ENCODE peak calls at places on chromosomes 6 and 20, in five cellular contexts. R is H9, W is endodermal cell, D is mammary epithelial cell, Y is body of pancreas. M is an unnamed sample. For H3K27me3, the result is how much of the 10 kb centered on the place peaks cover.

GRCh38 chr6:88371480-88371879 is 205.3 kb upstream of the CNR1 start:
- DNase-seq in R (no peak), W (no peak), D (no peak), Y (no peak), M (no peak)

GRCh38 chr20:23607497-23608245 is 2.0 kb upstream of the CST9 start:
- DNase-seq in R (no peak), W (no peak), D (no peak), Y (no peak), M (no peak)

GRCh38 chr6:35199866-35200265 is 13.9 kb upstream of the SCUBE3 start:
- DNase-seq in R (no peak), W (no peak), D (no peak), Y (no peak), M (no peak)

GRCh38 chr6:16965679-16966078 is 136.2 kb upstream of the STMND1 start:
- DNase-seq in R (no peak), W (no peak), D (no peak), Y (no peak), M (no peak)

GRCh38 chr6:113858067-113858604 is 991 bp downstream of the MARCKS start:
- DNase-seq in R (peak), W (peak), D (peak), Y (peak), M (no peak)

GRCh38 chr20:62305149-62305764 is 2.5 kb downstream of the ADRM1 start:
- DNase-seq in R (no peak), W (no peak), D (peak), Y (peak), M (peak)

GRCh38 chr6:31945507-31946369 is at the start of gene CFB:
- DNase-seq in R (peak), W (peak), D (peak), Y (peak), M (peak)

GRCh38 chr20:51695574-51696303 is 72.5 kb downstream of the ATP9A start:
- DNase-seq in R (no peak), W (no peak), D (peak), Y (no peak), M (no peak)

GRCh38 chr6:89984926-89985743 is 90.9 kb downstream of the GJA10 start:
- DNase-seq in R (no peak), W (no peak), D (no peak), Y (peak), M (no peak)

GRCh38 chr6:103522045-103522444 is 1337.7 kb downstream of the HACE1 start:
- DNase-seq in R (peak), W (peak), D (no peak), Y (no peak), M (no peak)

GRCh38 chr6:11323666-11324452 is 91.4 kb upstream of the NEDD9 start:
- DNase-seq in R (no peak), W (no peak), D (no peak), Y (peak), M (no peak)

GRCh38 chr20:50070361-50070760 is 42.6 kb downstream of the UBE2V1 start:
- DNase-seq in R (no peak), W (no peak), D (no peak), Y (no peak), M (no peak)

GRCh38 chr6:134352786-134353480 is 35.0 kb upstream of the SGK1 start:
- DNase-seq in R (no peak), W (no peak), D (peak), Y (no peak), M (no peak)

GRCh38 chr6:24719125-24719931 is at the start of gene C6orf62:
- DNase-seq in R (no peak), W (peak), D (peak), Y (peak), M (no peak)

GRCh38 chr6:116246089-116246488 is 7.8 kb downstream of the TSPYL4 start:
- DNase-seq in R (no peak), W (no peak), D (no peak), Y (no peak), M (no peak)

GRCh38 chr6:142566628-142567396 is 265.0 kb downstream of the ADGRG6 start:
- DNase-seq in R (peak), W (peak), D (peak), Y (peak), M (no peak)

GRCh38 chr6:42390228-42390934 is 61.3 kb downstream of the TRERF1 start:
- DNase-seq in R (no peak), W (no peak), D (no peak), Y (no peak), M (no peak)

GRCh38 chr6:131640576-131640975 is 3.5 kb downstream of the ENPP3 start:
- DNase-seq in R (no peak), W (no peak), D (no peak), Y (no peak), M (no peak)

GRCh38 chr6:38378801-38379200 is 260.9 kb downstream of the BTBD9 start:
- DNase-seq in R (no peak), W (no peak), D (no peak), Y (no peak), M (no peak)

GRCh38 chr6:74404366-74404765 is 708.4 kb downstream of the CD109 start:
- DNase-seq in R (no peak), W (no peak), D (no peak), Y (no peak), M (no peak)

GRCh38 chr20:57399587-57400261 is 8.5 kb downstream of the RBM38 start:
- DNase-seq in R (no peak), W (no peak), D (no peak), Y (peak), M (no peak)

GRCh38 chr20:57323034-57323433 is 6.6 kb upstream of the SPO11 start:
- DNase-seq in R (peak), W (peak), D (peak), Y (no peak), M (no peak)

GRCh38 chr20:62119591-62120364 is 2.5 kb upstream of the LSM14B start:
- DNase-seq in R (no peak), W (no peak), D (no peak), Y (peak), M (peak)

GRCh38 chr20:64129146-64129782 is 21.9 kb upstream of the NPBWR2 start:
- DNase-seq in R (no peak), W (no peak), D (no peak), Y (no peak), M (no peak)

GRCh38 chr6:112044196-112044595 is 9.7 kb upstream of the CCN6 start:
- DNase-seq in R (no peak), W (no peak), D (no peak), Y (no peak), M (no peak)

GRCh38 chr20:40855269-40855668 is 166.2 kb upstream of the MAFB start:
- DNase-seq in R (no peak), W (no peak), D (no peak), Y (no peak), M (no peak)
- H3K27me3 ChIP-seq in R (under half), W (under half), D (under half), Y (under half), M (under half)

DNA sequence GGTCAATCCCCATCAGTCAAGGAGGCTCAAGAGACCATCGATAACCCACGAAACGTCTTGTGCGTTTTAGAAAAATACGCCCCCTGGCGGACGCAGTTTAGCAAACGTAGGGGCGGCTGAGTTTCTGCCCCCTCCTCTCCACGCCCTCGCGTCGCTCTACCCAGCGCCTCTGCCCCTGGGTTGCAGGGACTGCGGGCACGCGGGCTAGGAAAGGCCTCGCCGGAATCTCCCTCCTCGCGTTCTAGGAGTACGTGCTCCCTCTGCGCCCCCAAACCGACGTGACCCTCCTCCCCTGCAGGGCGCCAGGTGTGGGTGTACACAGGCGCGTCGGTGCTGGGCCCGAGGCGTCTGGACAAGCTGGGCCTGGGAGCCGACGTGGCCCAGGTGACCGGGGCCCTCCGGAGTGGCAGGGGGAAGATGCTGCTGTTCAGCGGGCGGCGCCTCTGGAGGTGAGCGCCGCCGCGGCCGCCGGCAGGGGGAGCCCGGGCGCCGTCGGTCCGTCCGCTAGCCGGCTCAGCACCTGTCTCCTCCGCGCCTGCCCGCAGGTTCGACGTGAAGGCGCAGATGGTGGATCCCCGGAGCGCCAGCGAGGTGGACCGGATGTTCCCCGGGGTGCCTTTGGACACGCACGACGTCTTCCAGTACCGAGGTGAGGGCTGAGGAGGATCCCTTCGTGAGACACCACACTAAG is 5.3 kb downstream of the MMP9 start:
- DNase-seq in R (peak), W (peak), D (peak), Y (peak), M (no peak)
- H3K27me3 ChIP-seq in R (under half), W (under half), D (under half), Y (under half), M (half or more)

GRCh38 chr6:129516005-129516404 is 194.0 kb downstream of the ARHGAP18 start:
- DNase-seq in R (no peak), W (no peak), D (no peak), Y (no peak), M (no peak)

GRCh38 chr6:129515004-129515403 is 195.0 kb downstream of the ARHGAP18 start:
- DNase-seq in R (no peak), W (no peak), D (no peak), Y (no peak), M (no peak)

GRCh38 chr6:129510930-129511329 is 199.0 kb downstream of the ARHGAP18 start:
- DNase-seq in R (no peak), W (no peak), D (no peak), Y (no peak), M (no peak)

GRCh38 chr6:129516787-129517186 is 193.2 kb downstream of the ARHGAP18 start:
- DNase-seq in R (no peak), W (no peak), D (no peak), Y (no peak), M (no peak)

DNA sequence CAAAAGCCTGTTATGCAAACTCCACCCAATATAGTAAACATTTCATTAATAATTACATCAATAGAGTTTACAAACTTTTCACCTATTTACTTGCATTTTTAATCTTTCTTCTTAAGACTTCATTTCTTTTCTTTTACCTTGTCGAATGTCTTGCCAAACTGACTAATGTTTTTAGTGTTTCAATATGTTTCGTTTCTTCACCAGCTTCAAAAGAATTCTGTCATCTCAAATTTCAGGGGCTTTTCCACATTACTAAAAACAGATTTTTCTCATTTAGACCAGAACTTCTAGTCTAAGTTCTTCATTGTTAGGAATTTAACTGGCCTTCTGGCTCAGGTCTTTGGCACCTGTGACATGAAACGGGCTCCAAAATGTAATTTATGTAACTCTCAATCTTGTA is 196.5 kb downstream of the ARHGAP18 start:
- DNase-seq in R (no peak), W (no peak), D (no peak), Y (no peak), M (no peak)
- H3K27me3 ChIP-seq in R (under half), W (under half), D (under half), Y (under half), M (under half)

DNA sequence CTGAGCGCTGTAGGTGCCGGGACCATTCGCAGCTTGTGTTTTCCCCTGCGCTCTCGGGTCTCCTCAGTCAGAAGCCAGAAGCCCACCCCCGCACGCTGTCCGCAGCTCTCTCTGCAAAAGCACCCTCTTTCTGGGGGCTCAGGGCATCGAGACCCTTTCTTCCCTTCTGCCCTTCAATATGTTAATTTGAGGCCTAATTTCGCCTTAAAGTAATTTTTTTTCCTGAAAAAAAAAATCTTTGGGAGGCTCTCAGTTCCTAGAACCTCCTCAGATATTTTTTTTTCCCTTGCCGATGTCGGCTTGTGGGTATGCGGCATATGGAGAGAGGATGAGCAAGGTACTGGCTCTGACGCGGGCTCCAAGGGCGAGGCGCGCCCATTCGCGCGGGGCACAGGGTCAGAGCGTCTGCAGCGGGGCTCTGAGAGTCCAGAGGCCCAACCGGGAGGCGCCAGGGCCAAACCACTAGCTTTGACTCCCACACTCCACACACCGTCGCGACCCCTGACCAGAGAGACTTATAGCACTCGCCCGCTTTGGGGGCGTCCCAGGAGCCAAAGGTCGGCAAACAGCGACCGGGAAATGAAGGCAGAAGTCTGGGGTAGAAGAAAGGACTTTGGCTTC is 893 bp downstream of the PRDM13 start:
- DNase-seq in R (no peak), W (no peak), D (no peak), Y (no peak), M (no peak)
- H3K27me3 ChIP-seq in R (half or more), W (half or more), D (half or more), Y (under half), M (half or more)

GRCh38 chr6:2556761-2557160 is 194.0 kb downstream of the MYLK4 start:
- DNase-seq in R (no peak), W (no peak), D (no peak), Y (no peak), M (no peak)
- H3K27me3 ChIP-seq in R (under half), W (under half), D (under half), Y (under half), M (under half)

GRCh38 chr6:104956663-104957294 is at the start of gene LIN28B:
- DNase-seq in R (no peak), W (no peak), D (no peak), Y (no peak), M (no peak)
- H3K27me3 ChIP-seq in R (under half), W (under half), D (under half), Y (under half), M (half or more)

GRCh38 chr20:48607544-48607865 is 220.3 kb downstream of the PREX1 start:
- DNase-seq in R (no peak), W (no peak), D (no peak), Y (no peak), M (no peak)
- H3K27me3 ChIP-seq in R (under half), W (under half), D (under half), Y (under half), M (under half)

GRCh38 chr6:170288091-170288631 is 2.7 kb downstream of the DLL1 start:
- DNase-seq in R (no peak), W (peak), D (no peak), Y (no peak), M (no peak)
- H3K27me3 ChIP-seq in R (under half), W (half or more), D (under half), Y (under half), M (under half)

DNA sequence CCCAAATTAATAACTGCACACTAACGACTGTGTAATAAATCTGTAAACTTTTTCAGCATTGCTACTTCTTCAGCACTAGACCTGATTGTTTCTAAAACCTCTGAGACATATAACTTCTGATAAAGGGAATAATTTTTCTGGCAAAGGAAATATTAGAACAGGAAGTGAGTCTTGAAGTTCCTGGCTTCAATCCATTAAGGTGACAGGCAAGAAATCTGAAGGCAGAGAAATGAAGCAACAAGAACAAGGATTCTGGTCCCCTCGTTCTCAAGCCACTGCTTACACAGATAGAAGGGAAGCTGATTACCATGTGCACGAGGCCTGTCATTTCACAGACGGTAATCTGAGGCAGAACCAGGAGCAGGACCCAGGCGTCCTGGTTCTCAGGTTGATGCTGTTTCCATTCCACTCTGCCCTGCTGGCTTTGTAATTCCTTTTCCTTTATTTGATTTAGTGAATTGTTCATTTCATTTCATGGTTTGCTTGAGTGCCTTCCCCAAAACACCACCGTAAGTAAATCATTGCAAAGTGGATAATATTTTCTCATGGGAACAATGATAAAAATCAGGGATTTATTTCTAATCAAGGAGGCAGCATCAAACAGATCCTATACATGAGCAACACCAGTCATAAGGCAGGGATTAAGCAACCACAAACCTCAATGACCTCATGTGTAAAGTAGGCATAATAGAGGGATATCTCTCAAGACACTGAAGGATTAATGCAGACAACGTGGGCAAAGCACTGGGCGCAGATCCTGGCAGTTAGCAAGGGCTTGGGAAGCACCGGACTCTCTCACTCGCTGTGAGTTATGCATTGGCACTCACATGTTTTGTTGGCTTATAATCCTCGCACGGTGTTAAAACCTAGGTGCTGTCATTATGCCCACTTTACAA is 229.6 kb upstream of the FOXQ1 start:
- DNase-seq in R (no peak), W (no peak), D (peak), Y (no peak), M (no peak)
- H3K27me3 ChIP-seq in R (under half), W (under half), D (under half), Y (under half), M (under half)